ENCODE peak calls at places on chromosome 10, in five cellular contexts. K is A549, V is GM12878, Q is HepG2, N is K562. J is an unnamed sample.

GRCh38 chr10:84424731-84425165 is 96.4 kb downstream of the CCSER2 start:
- DNase-seq in K (peak; percentile 71), V (peak; percentile 2), Q (peak; percentile 54), N (no peak), J (peak; percentile 43)

GRCh38 chr10:129969528-129970264 is 5.6 kb upstream of the EBF3 start:
- DNase-seq in K (no peak), V (no peak), Q (no peak), N (no peak), J (no peak)

GRCh38 chr10:50260791-50261281 is 9.5 kb upstream of the ASAH2 start:
- DNase-seq in K (no peak), V (peak; percentile 71), Q (peak; percentile 53), N (no peak), J (no peak)

GRCh38 chr10:99395750-99396445 is 34.5 kb downstream of the GOT1 start:
- DNase-seq in K (no peak), V (no peak), Q (peak; percentile 89), N (no peak), J (no peak)

GRCh38 chr10:91549296-91549695 is 83.6 kb downstream of the PPP1R3C start:
- DNase-seq in K (no peak), V (no peak), Q (no peak), N (no peak), J (no peak)

GRCh38 chr10:115001506-115002381 is 63.7 kb downstream of the TRUB1 start:
- DNase-seq in K (no peak), V (peak; percentile 21), Q (no peak), N (no peak), J (no peak)

GRCh38 chr10:48518926-48519730 is 85.7 kb downstream of the ARHGAP22 start:
- DNase-seq in K (no peak), V (no peak), Q (no peak), N (no peak), J (no peak)

GRCh38 chr10:6199131-6199733 is 3.5 kb upstream of the PFKFB3 start:
- DNase-seq in K (no peak), V (no peak), Q (no peak), N (no peak), J (no peak)

GRCh38 chr10:122310311-122311050 is 39.4 kb downstream of the BTBD16 start:
- DNase-seq in K (peak; percentile 93), V (no peak), Q (peak; percentile 98), N (no peak), J (peak; percentile 17)

GRCh38 chr10:26438534-26439269 is 561 bp downstream of the APBB1IP start:
- DNase-seq in K (no peak), V (no peak), Q (no peak), N (no peak), J (peak; percentile 61)

GRCh38 chr10:132522521-132523411 is 14.8 kb upstream of the INPP5A start:
- DNase-seq in K (no peak), V (no peak), Q (no peak), N (no peak), J (no peak)

GRCh38 chr10:71611131-71611530 is 108.4 kb downstream of the C10orf105 start:
- DNase-seq in K (no peak), V (no peak), Q (no peak), N (no peak), J (no peak)

GRCh38 chr10:4982764-4983226 is 19.6 kb downstream of the AKR1C1 start:
- DNase-seq in K (peak; percentile 90), V (no peak), Q (peak; percentile 20), N (no peak), J (no peak)

GRCh38 chr10:132446661-132447445 is 49.9 kb downstream of the PWWP2B start:
- DNase-seq in K (peak; percentile 87), V (peak; percentile 21), Q (peak; percentile 83), N (peak; percentile 46), J (no peak)

GRCh38 chr10:6950133-6950532 is 370.1 kb upstream of the PRKCQ start:
- DNase-seq in K (no peak), V (no peak), Q (no peak), N (no peak), J (no peak)

GRCh38 chr10:112601214-112602090 is 154.4 kb downstream of the VTI1A start:
- DNase-seq in K (peak; percentile 23), V (no peak), Q (no peak), N (no peak), J (no peak)

GRCh38 chr10:103177123-103177522 is 15.9 kb downstream of the NT5C2 start:
- DNase-seq in K (no peak), V (no peak), Q (no peak), N (no peak), J (no peak)

GRCh38 chr10:36872702-36873393 is 252.6 kb upstream of the ANKRD30A start:
- DNase-seq in K (no peak), V (no peak), Q (no peak), N (no peak), J (no peak)

GRCh38 chr10:50990568-50991495 is 83.5 kb upstream of the PRKG1 start:
- DNase-seq in K (no peak), V (no peak), Q (no peak), N (no peak), J (peak; percentile 68)

GRCh38 chr10:126439947-126440346 is 51.7 kb upstream of the ADAM12 start:
- DNase-seq in K (peak; percentile 22), V (no peak), Q (no peak), N (no peak), J (no peak)

GRCh38 chr10:31929986-31930675 is 1.5 kb upstream of the ARHGAP12 start:
- DNase-seq in K (no peak), V (no peak), Q (no peak), N (no peak), J (no peak)

GRCh38 chr10:47340613-47341170 is 7.5 kb upstream of the RBP3 start:
- DNase-seq in K (peak; percentile 67), V (peak; percentile 9), Q (peak; percentile 47), N (peak; percentile 91), J (peak; percentile 69)

GRCh38 chr10:50624866-50625491 is 1.2 kb upstream of the SGMS1 start:
- DNase-seq in K (peak; percentile 86), V (no peak), Q (peak; percentile 81), N (peak; percentile 92), J (peak; percentile 84)

GRCh38 chr10:70424320-70424719 is 17.2 kb downstream of the NODAL start:
- DNase-seq in K (no peak), V (no peak), Q (no peak), N (no peak), J (no peak)

DNA sequence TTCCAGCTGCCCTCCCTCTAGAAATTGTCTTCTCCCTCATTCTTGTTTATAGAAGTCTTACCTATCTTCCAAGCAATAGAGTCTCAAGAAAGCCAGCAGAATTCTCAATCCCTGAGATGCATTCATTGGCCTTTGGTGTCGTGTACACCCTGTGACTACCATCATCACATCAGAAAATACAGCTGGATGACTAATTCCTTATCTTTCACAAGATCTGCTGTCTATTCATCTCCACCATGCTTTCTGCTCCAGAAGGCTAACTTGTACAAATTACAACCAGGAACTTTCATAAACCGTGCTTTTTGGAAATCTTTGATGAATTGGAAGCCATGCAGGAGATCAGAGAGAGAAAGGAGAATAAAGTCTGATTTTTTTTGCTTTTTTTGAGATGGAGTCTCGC is 1062.9 kb upstream of the GHITM start:
- DNase-seq in K (no peak), V (no peak), Q (no peak), N (no peak), J (no peak)
- TF ChIP-seq JUNB in K (no peak), V (no peak), Q (no peak), N (no peak), J (no peak)

GRCh38 chr10:10796061-10796773 is 221.5 kb upstream of the CELF2 start:
- DNase-seq in K (no peak), V (no peak), Q (no peak), N (no peak), J (peak; percentile 6)
- TF ChIP-seq JUNB in K (no peak), V (no peak), Q (no peak), N (no peak), J (no peak)

GRCh38 chr10:2989292-2989947 is 77.9 kb upstream of the PFKP start:
- DNase-seq in K (no peak), V (no peak), Q (no peak), N (peak; percentile 20), J (no peak)

GRCh38 chr10:2990764-2991163 is 76.6 kb upstream of the PFKP start:
- DNase-seq in K (no peak), V (no peak), Q (peak; percentile 39), N (no peak), J (no peak)

GRCh38 chr10:2994562-2994961 is 72.8 kb upstream of the PFKP start:
- DNase-seq in K (no peak), V (no peak), Q (no peak), N (no peak), J (no peak)

GRCh38 chr10:2993636-2994035 is 73.7 kb upstream of the PFKP start:
- DNase-seq in K (no peak), V (no peak), Q (no peak), N (no peak), J (no peak)

DNA sequence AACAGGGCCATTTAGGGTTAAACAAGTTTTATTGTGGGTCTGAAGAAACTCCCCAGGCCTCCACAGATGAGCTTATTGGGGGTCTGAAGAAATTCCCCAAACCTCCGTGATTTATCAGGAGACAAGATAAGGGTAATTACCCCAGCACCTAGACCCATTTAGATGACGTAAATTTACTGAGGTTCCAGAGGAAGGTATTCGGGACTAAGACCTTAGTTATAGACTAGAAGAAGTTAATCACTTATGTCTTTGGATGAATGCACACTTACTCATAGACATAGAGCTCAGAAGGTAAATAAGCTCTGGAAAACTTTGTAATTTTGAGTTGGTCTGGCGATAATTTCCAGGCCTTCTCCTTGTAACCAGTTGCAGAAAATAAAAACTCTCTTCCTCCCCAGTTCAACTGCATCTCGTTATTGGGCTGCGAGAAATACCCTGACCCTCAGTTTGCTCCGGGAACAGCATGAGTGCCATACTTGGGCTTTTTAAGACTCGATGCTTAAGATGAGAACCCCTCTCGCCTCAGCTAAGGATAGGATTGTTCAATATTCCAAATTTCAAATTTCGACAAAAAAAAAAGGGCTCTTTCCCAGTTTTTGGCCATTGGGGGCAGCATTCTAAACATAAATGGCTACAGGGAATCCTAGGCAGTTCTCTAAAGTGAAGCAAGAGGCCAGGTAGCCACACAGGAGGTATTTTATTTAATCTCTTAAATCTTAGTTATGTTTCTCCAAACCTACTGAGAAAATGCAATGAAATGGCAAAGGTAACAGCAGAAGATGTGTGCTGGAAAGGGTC is 74.7 kb upstream of the PFKP start:
- DNase-seq in K (no peak), V (no peak), Q (no peak), N (no peak), J (peak; percentile 35)
- TF ChIP-seq JUNB in K (no peak), V (no peak), Q (no peak), N (no peak), J (no peak)

GRCh38 chr10:75967491-75967890 is 536.1 kb downstream of the LRMDA start:
- DNase-seq in K (no peak), V (no peak), Q (no peak), N (no peak), J (peak; percentile 48)
- TF ChIP-seq JUNB in K (no peak), V (no peak), Q (no peak), N (no peak), J (no peak)

DNA sequence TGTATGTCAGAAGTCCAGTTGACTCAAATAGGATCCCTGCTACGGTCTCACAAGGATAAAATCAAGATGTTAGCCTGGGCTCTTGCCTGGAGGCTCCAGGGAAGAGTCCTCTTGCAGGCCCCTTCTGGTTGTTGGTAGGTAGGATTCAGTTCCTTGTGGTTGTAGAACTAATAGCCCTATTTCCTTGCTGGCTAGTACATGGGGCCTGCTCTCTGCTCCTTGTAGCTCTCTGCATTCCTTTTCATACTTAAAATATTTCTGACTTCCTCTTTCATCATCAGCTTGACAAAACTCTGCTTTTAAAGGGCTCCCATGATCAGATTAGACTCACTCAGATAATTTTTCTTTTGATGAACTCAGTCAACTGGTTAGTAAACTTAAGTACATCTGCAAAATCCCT is 756.7 kb downstream of the GATA3 start:
- DNase-seq in K (no peak), V (no peak), Q (no peak), N (no peak), J (no peak)
- TF ChIP-seq JUNB in K (no peak), V (no peak), Q (no peak), N (no peak), J (no peak)